ENCODE peak calls at places on chromosomes 5 and 9, in eight cellular contexts. R is MCF 10A, Q is endothelial cell, W is neural progenitor cell, E is omental fat pad, Z is AG09309, V is epithelial cell of esophagus, G is endothelial cell of umbilical vein. U is an unnamed sample.

GRCh38 chr9:34675048-34675714 is 12.7 kb upstream of the CCL27 start:
- DNase-seq in R (peak), Q (peak), W (peak), E (no peak), Z (no peak), V (peak), G (peak), U (peak)

GRCh38 chr9:87478211-87478992 is 19.3 kb upstream of the DAPK1 start:
- DNase-seq in R (no peak), Q (no peak), W (no peak), E (no peak), Z (no peak), V (no peak), G (no peak), U (no peak)

GRCh38 chr5:113574417-113574816 is 60.9 kb downstream of the YTHDC2 start:
- DNase-seq in R (peak), Q (no peak), W (no peak), E (no peak), Z (peak), V (peak), G (no peak), U (no peak)

GRCh38 chr5:95962785-95963184 is 1.1 kb upstream of the ELL2 start:
- DNase-seq in R (no peak), Q (peak), W (peak), E (no peak), Z (no peak), V (peak), G (no peak), U (peak)

GRCh38 chr5:113214026-113214425 is 220.8 kb downstream of the TSSK1B start:
- DNase-seq in R (no peak), Q (no peak), W (no peak), E (no peak), Z (no peak), V (no peak), G (no peak), U (no peak)

GRCh38 chr5:2193923-2194555 is 311.3 kb upstream of the IRX4 start:
- DNase-seq in R (no peak), Q (no peak), W (no peak), E (no peak), Z (no peak), V (no peak), G (no peak), U (no peak)

GRCh38 chr5:144237851-144238250 is 67.2 kb downstream of the KCTD16 start:
- DNase-seq in R (peak), Q (no peak), W (no peak), E (no peak), Z (peak), V (no peak), G (no peak), U (no peak)

GRCh38 chr5:15023266-15023665 is 151.7 kb upstream of the ANKH start:
- DNase-seq in R (no peak), Q (no peak), W (no peak), E (no peak), Z (no peak), V (no peak), G (no peak), U (no peak)

GRCh38 chr5:59837071-59837470 is 56.5 kb downstream of the PDE4D start:
- DNase-seq in R (no peak), Q (no peak), W (no peak), E (no peak), Z (no peak), V (no peak), G (no peak), U (no peak)

GRCh38 chr9:13279284-13280162 is at the start of gene MPDZ:
- DNase-seq in R (peak), Q (peak), W (peak), E (peak), Z (no peak), V (peak), G (peak), U (peak)
- TF ChIP-seq CTCF in R (no peak), Q (no peak), W (no peak), E (no peak), Z (no peak), V (no peak), G (no peak), U (no peak)

GRCh38 chr5:181189962-181190710 is 14.9 kb downstream of the TRIM7 start:
- DNase-seq in R (peak), Q (peak), W (peak), E (no peak), Z (no peak), V (no peak), G (no peak), U (peak)

GRCh38 chr5:181187500-181188213 is 17.3 kb downstream of the TRIM7 start:
- DNase-seq in R (peak), Q (peak), W (peak), E (peak), Z (no peak), V (peak), G (peak), U (peak)

GRCh38 chr5:181186902-181187499 is 18.0 kb downstream of the TRIM7 start:
- DNase-seq in R (peak), Q (no peak), W (no peak), E (no peak), Z (no peak), V (peak), G (peak), U (no peak)

GRCh38 chr5:181189363-181189961 is 15.5 kb downstream of the TRIM7 start:
- DNase-seq in R (peak), Q (no peak), W (peak), E (no peak), Z (no peak), V (peak), G (peak), U (peak)

GRCh38 chr5:181188700-181189362 is 16.2 kb downstream of the TRIM7 start:
- DNase-seq in R (peak), Q (peak), W (peak), E (peak), Z (no peak), V (peak), G (peak), U (peak)
- TF ChIP-seq CTCF in R (no peak), Q (no peak), W (no peak), E (no peak), Z (no peak), V (no peak), G (no peak), U (no peak)

GRCh38 chr5:122999947-123000563 is 36.5 kb downstream of the PPIC start:
- DNase-seq in R (peak), Q (peak), W (peak), E (no peak), Z (no peak), V (peak), G (peak), U (peak)
- TF ChIP-seq CTCF in R (peak), Q (peak), W (peak), E (no peak), Z (no peak), V (peak), G (peak), U (peak)

DNA sequence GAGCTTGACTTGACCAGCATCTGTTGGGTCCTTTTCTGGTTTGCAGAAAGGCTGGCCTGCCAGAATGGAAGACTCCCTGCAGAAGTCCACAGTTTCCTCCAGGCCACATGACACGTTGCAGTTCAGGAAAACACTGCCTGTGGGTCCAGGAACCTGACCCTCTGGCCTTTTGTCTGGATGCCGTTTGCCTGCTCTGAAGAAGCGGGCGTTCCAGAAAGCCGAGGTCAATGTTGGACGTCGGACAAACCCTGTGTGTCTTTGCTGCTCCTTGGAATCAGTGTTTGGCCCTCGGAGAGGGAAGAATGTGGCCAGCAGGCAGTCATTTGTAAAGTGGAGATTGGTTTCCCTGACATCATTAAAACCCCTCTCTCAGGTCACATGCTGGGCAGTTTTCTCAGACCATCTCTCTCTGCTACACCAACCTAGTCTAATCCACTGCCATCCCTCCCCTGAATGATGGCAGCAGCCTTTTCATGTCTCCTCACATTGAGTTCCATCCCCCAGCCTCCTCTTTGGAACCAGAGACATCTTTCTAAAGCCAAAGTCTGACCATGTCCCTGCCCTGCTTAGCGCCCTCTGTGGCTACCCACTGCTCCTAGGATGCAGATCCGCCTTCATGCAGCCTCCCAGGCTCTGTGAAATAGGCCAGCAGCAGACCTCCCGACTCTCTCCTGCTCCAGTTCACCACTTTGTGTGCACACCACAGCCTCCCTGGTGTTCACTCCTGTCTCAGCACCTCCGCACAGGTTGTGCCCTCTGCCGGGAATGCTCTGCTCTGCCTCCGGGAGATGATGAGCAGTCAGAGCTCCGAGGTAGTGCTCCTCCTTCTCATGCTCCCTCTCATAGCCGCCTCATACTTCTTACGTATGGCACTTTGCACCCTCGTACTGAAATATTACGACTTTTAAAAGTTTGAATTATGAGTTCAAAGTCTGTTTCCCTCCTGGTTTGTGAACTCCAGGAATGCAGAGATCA is 75.6 kb downstream of the RALGPS1 start:
- DNase-seq in R (no peak), Q (no peak), W (peak), E (no peak), Z (no peak), V (no peak), G (no peak), U (no peak)
- TF ChIP-seq CTCF in R (no peak), Q (no peak), W (peak), E (no peak), Z (no peak), V (no peak), G (no peak), U (no peak)

DNA sequence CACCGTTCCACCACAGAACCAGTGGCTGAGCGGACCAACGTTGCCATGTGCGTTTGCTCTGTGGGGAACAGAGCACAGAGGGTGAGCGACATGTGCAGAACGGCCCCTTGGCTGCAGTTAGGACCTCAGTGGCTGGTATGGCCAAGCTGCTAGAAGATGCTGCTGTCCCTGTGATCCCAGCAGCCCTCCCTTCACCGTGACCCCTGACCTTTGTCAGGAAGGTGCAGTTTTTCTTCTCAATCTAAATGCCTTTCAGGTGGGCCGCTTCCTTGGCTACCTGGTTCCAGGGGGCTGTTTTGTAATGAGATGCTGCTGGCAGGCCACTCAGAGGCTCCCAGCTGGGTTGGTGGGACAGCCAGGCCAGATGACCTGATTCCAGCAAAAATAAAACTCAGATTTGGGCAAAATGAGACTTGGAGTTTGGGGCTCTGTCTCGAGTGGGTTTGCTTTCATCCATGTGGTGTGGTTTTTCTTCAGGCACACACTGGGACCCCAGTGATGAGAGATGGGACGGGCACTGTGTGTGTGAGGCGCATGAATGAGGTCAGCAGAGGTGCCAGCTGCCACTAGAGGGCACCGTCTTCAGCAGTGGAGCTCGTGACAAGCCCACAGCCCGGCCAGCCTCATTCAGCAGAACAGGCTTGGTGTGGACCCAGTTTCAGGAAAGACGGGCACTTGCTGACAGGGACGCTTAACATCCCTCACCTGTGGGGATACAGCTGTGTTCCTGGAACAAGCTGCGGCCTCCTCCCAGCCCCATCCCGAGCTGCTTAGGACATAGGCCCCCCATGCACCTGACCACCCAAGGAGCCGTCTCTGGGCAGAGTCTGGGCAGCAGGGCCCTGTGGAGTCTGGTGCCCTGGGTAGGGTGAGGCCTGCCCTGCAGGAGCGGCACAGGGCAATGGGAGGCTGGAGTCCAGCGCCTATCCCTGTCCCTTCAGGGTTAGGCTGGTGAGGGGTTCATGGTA is 4.1 kb downstream of the MRPS2 start:
- DNase-seq in R (peak), Q (peak), W (peak), E (peak), Z (no peak), V (peak), G (peak), U (peak)
- TF ChIP-seq CTCF in R (peak), Q (peak), W (peak), E (no peak), Z (peak), V (peak), G (peak), U (peak)

GRCh38 chr5:58088941-58089340 is 370.9 kb downstream of the PLK2 start:
- DNase-seq in R (peak), Q (peak), W (no peak), E (no peak), Z (no peak), V (no peak), G (no peak), U (no peak)

GRCh38 chr5:58087131-58087530 is 372.8 kb downstream of the PLK2 start:
- DNase-seq in R (no peak), Q (no peak), W (no peak), E (no peak), Z (no peak), V (no peak), G (no peak), U (no peak)

GRCh38 chr5:58087905-58088304 is 372.0 kb downstream of the PLK2 start:
- DNase-seq in R (no peak), Q (no peak), W (no peak), E (no peak), Z (no peak), V (no peak), G (no peak), U (no peak)

GRCh38 chr5:58094031-58094430 is 365.9 kb downstream of the PLK2 start:
- DNase-seq in R (peak), Q (no peak), W (no peak), E (no peak), Z (no peak), V (peak), G (no peak), U (peak)

GRCh38 chr5:58090704-58091103 is 369.2 kb downstream of the PLK2 start:
- DNase-seq in R (peak), Q (no peak), W (no peak), E (no peak), Z (no peak), V (no peak), G (no peak), U (no peak)
- TF ChIP-seq CTCF in R (no peak), Q (no peak), W (no peak), E (no peak), Z (no peak), V (no peak), G (no peak), U (no peak)

U was measured in activated CD8-positive, alpha-beta T cell treated with anti-CD3 and anti-CD28 coated beads for 36 hours.